ENCODE peak calls at places on chromosomes 11 and 22, in four cellular contexts. Z is cardiac fibroblast, P is gastrocnemius medialis, Y is right lobe of liver. U is an unnamed sample.

GRCh38 chr11:11057472-11057854 is 199.6 kb upstream of the ZBED5 start:
- DNase-seq in Y (no peak), Z (no peak), P (no peak), U (peak)

GRCh38 chr11:65420506-65421203 is 1.9 kb upstream of the NEAT1 start:
- DNase-seq in Y (peak), Z (no peak), P (no peak), U (no peak)

GRCh38 chr11:16859651-16860050 is 121.2 kb downstream of the C11orf58 start:
- DNase-seq in P (no peak), Y (no peak), Z (no peak), U (no peak)

GRCh38 chr11:22192642-22193347 is at the start of gene ANO5:
- DNase-seq in Z (peak), P (peak), Y (peak), U (no peak)

GRCh38 chr22:48920776-48921241 is 906.9 kb downstream of the BRD1 start:
- DNase-seq in Z (no peak), Y (no peak), P (no peak), U (no peak)

GRCh38 chr11:35165416-35166368 is 26.7 kb downstream of the CD44 start:
- DNase-seq in P (no peak), Z (peak), Y (no peak), U (peak)

GRCh38 chr11:30992513-30992849 is 377.1 kb downstream of the DCDC1 start:
- DNase-seq in P (no peak), Y (no peak), Z (no peak), U (peak)

GRCh38 chr11:14144905-14145304 is 182.4 kb downstream of the SPON1 start:
- DNase-seq in Z (no peak), P (no peak), Y (no peak), U (no peak)

GRCh38 chr11:102109896-102110760 is at the start of gene YAP1:
- DNase-seq in Y (peak), P (peak), Z (peak), U (peak)

GRCh38 chr22:49910229-49911155 is 7.7 kb downstream of the ALG12 start:
- DNase-seq in P (no peak), Z (no peak), Y (peak), U (no peak)

GRCh38 chr11:75147875-75148263 is 3.0 kb upstream of the SLCO2B1 start:
- DNase-seq in Z (no peak), Y (no peak), P (peak), U (no peak)

GRCh38 chr11:122754553-122755322 is 83.6 kb upstream of the CRTAM start:
- DNase-seq in Y (no peak), P (no peak), Z (no peak), U (no peak)

GRCh38 chr11:12831471-12832202 is 157.4 kb downstream of the TEAD1 start:
- DNase-seq in P (no peak), Z (no peak), Y (no peak), U (no peak)

GRCh38 chr11:45412033-45412432 is 125.9 kb upstream of the SYT13 start:
- DNase-seq in Y (no peak), Z (peak), P (no peak), U (no peak)

GRCh38 chr11:2295971-2296912 is 5.5 kb downstream of the C11orf21 start:
- DNase-seq in Y (peak), Z (no peak), P (no peak), U (no peak)

GRCh38 chr22:47291565-47292495 is 529.4 kb downstream of the TBC1D22A start:
- DNase-seq in P (no peak), Y (no peak), Z (no peak), U (no peak)

GRCh38 chr11:93740802-93741093 is 547 bp downstream of the TAF1D start:
- DNase-seq in Z (peak), Y (peak), P (peak), U (peak)

GRCh38 chr11:116173506-116173905 is 599.3 kb downstream of the BUD13 start:
- DNase-seq in P (no peak), Y (no peak), Z (no peak), U (no peak)

GRCh38 chr22:46214616-46215015 is 35.5 kb downstream of the CDPF1 start:
- DNase-seq in Y (no peak), P (no peak), Z (no peak), U (no peak)

GRCh38 chr11:61413496-61413895 is 16.3 kb downstream of the CPSF7 start:
- DNase-seq in Y (no peak), P (no peak), Z (peak), U (no peak)

GRCh38 chr11:129375731-129376657 is at the start of gene BARX2:
- DNase-seq in P (no peak), Z (peak), Y (peak), U (peak)

GRCh38 chr11:129374993-129375721 is 491 bp upstream of the BARX2 start:
- DNase-seq in Y (peak), P (no peak), Z (no peak), U (peak)

GRCh38 chr11:129373489-129373953 is 2.1 kb upstream of the BARX2 start:
- DNase-seq in Z (no peak), P (no peak), Y (no peak), U (peak)

GRCh38 chr11:129372609-129373488 is 2.8 kb upstream of the BARX2 start:
- DNase-seq in P (no peak), Z (no peak), Y (no peak), U (no peak)

DNA sequence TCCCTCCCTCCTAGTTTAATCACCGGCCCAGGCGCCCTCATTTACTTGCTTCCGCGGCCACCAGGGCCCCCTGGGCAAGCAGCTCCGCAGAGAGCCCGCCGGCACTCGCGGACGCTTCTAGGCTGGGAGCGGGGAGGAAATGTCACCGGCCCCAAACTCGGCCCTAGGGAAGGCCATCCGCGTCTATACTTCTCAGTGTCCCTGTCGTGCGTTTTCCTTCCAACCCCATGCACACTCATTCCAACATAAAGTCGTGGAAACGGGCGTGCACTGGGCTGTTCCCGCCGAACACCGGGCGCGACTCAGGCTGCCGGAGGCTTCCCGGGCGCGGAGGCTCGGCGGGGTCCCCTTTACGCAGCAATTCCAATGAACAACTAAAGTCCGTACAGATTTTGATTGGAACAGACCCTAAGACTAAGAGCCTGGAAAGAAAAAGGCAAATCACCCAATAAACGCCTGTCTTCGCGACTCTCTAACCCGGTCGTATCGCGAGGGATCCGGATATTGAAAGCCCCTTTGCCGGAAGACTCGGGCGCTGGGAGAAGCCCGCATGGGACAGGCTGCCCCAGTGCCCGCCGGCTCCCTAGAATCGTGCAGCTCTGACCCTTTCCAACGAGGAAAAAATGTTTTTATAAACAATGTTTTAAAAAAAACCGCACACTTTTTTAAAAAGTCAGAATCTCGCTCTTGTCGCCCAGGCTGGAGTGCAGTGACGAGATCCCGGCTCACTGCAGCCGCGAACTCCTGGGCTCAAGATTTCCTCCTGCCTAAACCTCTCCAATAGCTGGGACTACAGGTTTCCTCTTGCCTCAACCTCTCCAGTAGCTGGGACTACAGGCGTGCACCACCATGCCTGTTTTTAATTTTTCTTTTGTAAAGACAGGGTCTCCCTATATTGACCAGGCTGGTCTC is 1.3 kb upstream of the BARX2 start:
- DNase-seq in P (no peak), Y (no peak), Z (no peak), U (peak)
- H3K4me3 ChIP-seq in P (peak), Y (no peak), Z (peak), U (no peak)

GRCh38 chr11:67500818-67501584 is 4.2 kb downstream of the PITPNM1 start:
- DNase-seq in Y (peak), P (no peak), Z (no peak), U (no peak)

GRCh38 chr11:67503119-67504022 is 1.8 kb downstream of the PITPNM1 start:
- DNase-seq in Z (no peak), Y (peak), P (no peak), U (no peak)

GRCh38 chr11:67499808-67500793 is 5.1 kb downstream of the PITPNM1 start:
- DNase-seq in Z (no peak), Y (peak), P (no peak), U (no peak)

GRCh38 chr11:67502328-67502979 is 2.7 kb downstream of the PITPNM1 start:
- DNase-seq in Y (no peak), P (no peak), Z (no peak), U (no peak)

GRCh38 chr11:67501854-67502253 is 3.3 kb downstream of the PITPNM1 start:
- DNase-seq in Y (no peak), P (no peak), Z (no peak), U (no peak)
- H3K4me3 ChIP-seq in Y (no peak), P (no peak), Z (no peak), U (no peak)

GRCh38 chr11:33379931-33380330 is 122.8 kb downstream of the HIPK3 start:
- DNase-seq in Z (no peak), Y (no peak), P (no peak), U (no peak)
- H3K4me3 ChIP-seq in Z (no peak), Y (no peak), P (no peak), U (no peak)

GRCh38 chr22:23893957-23894709 is at the start of gene MIF:
- DNase-seq in Z (peak), P (peak), Y (peak), U (peak)

GRCh38 chr22:23891726-23892125 is 2.5 kb upstream of the MIF start:
- DNase-seq in Z (no peak), Y (no peak), P (no peak), U (no peak)

GRCh38 chr22:23893446-23893956 is 682 bp upstream of the MIF start:
- DNase-seq in Z (no peak), Y (no peak), P (no peak), U (no peak)

GRCh38 chr22:23892130-23892529 is 2.1 kb upstream of the MIF start:
- DNase-seq in P (no peak), Z (no peak), Y (no peak), U (no peak)

GRCh38 chr22:23892626-23893445 is 1.3 kb upstream of the MIF start:
- DNase-seq in Y (peak), P (no peak), Z (no peak), U (no peak)
- H3K4me3 ChIP-seq in Y (no peak), P (no peak), Z (no peak), U (no peak)

GRCh38 chr11:48193876-48194275 is 22.7 kb upstream of the OR4B1 start:
- DNase-seq in Y (no peak), Z (no peak), P (no peak), U (peak)
- H3K4me3 ChIP-seq in Y (no peak), Z (no peak), P (no peak), U (no peak)

DNA sequence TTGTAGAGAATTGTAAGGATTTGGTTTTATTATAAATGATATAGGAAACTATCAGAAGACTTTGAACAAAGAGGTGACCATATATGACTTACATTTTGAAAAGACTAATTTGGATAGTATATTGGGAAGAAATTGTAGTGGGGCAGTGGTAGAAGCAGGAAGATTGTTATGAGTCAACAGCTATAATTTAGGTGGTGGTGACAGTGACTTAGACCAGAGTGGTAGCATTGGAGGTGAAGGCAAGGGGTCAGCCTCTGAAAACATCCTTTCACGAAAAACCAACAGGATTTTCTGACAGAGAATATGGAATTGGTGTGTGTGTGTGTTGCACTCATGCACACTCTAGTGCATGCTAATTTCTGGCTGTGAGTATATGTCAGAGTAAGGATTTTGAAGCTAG is 8.1 kb upstream of the HBE1 start:
- DNase-seq in P (no peak), Y (no peak), Z (no peak), U (no peak)
- H3K4me3 ChIP-seq in P (no peak), Y (no peak), Z (no peak), U (no peak)